ENCODE peak calls at places on chromosomes 5 and 9, in five cellular contexts. One of them, this sample, is unnamed.

GRCh38 chr5:43074987-43075318 is 34.8 kb upstream of the ANXA2R start:
- DNase-seq in amniotic epithelial cell: no peak
- DNase-seq in effector CD8-positive, alpha-beta T cell: no peak
- DNase-seq in fibroblast of the conjunctiva: no peak
- DNase-seq in A549: no peak
- DNase-seq in this sample: no peak

GRCh38 chr9:37999501-38000189 is 69.4 kb downstream of the SHB start:
- DNase-seq in amniotic epithelial cell: peak
- DNase-seq in effector CD8-positive, alpha-beta T cell: no peak
- DNase-seq in fibroblast of the conjunctiva: no peak
- DNase-seq in A549: no peak
- DNase-seq in this sample: no peak

GRCh38 chr9:79134654-79135053 is 437.1 kb upstream of the TLE4 start:
- DNase-seq in amniotic epithelial cell: peak
- DNase-seq in effector CD8-positive, alpha-beta T cell: no peak
- DNase-seq in fibroblast of the conjunctiva: no peak
- DNase-seq in A549: peak
- DNase-seq in this sample: no peak

GRCh38 chr9:971901-972511 is 4.4 kb upstream of the DMRT3 start:
- DNase-seq in amniotic epithelial cell: no peak
- DNase-seq in effector CD8-positive, alpha-beta T cell: no peak
- DNase-seq in fibroblast of the conjunctiva: no peak
- DNase-seq in A549: no peak
- DNase-seq in this sample: no peak

GRCh38 chr9:94056442-94056974 is 27.8 kb upstream of the PTPDC1 start:
- DNase-seq in amniotic epithelial cell: peak
- DNase-seq in effector CD8-positive, alpha-beta T cell: no peak
- DNase-seq in fibroblast of the conjunctiva: peak
- DNase-seq in A549: no peak
- DNase-seq in this sample: no peak

GRCh38 chr5:50730336-50730735 is 63.9 kb downstream of the PARP8 start:
- DNase-seq in amniotic epithelial cell: no peak
- DNase-seq in effector CD8-positive, alpha-beta T cell: no peak
- DNase-seq in fibroblast of the conjunctiva: no peak
- DNase-seq in A549: no peak
- DNase-seq in this sample: no peak

GRCh38 chr9:92635760-92636159 is 34.2 kb downstream of the IPPK start:
- DNase-seq in amniotic epithelial cell: no peak
- DNase-seq in effector CD8-positive, alpha-beta T cell: no peak
- DNase-seq in fibroblast of the conjunctiva: no peak
- DNase-seq in A549: no peak
- DNase-seq in this sample: peak

GRCh38 chr5:73229271-73229670 is 56.3 kb downstream of the TMEM174 start:
- DNase-seq in amniotic epithelial cell: no peak
- DNase-seq in effector CD8-positive, alpha-beta T cell: no peak
- DNase-seq in fibroblast of the conjunctiva: peak
- DNase-seq in A549: no peak
- DNase-seq in this sample: no peak

GRCh38 chr5:173764321-173765029 is 123.7 kb upstream of the CPEB4 start:
- DNase-seq in amniotic epithelial cell: peak
- DNase-seq in effector CD8-positive, alpha-beta T cell: no peak
- DNase-seq in fibroblast of the conjunctiva: peak
- DNase-seq in A549: peak
- DNase-seq in this sample: peak

This sample was measured in stomach.